ENCODE peak calls at places on chromosomes 1 and 21, in nine cellular contexts. G is mesothelial cell of epicardium, C is ovary, A is RWPE1, M is heart left ventricle, Z is psoas muscle, J is AG09319, H is left ventricle myocardium inferior, F is fibroblast of mammary gland. P is an unnamed sample.

GRCh38 chr1:178086294-178087255 is 7.3 kb upstream of the RASAL2 start:
- DNase-seq in G (no peak), C (no peak), A (no peak), M (no peak), Z (no peak), J (no peak), H (no peak), F (peak), P (no peak)

GRCh38 chr1:67441183-67441582 is 11.0 kb upstream of the SERBP1 start:
- DNase-seq in G (peak), C (peak), A (no peak), M (peak), Z (no peak), J (no peak), H (peak), F (peak), P (no peak)

GRCh38 chr21:44432841-44433790 is 22.2 kb upstream of the LRRC3 start:
- DNase-seq in G (no peak), C (no peak), A (no peak), M (no peak), Z (peak), J (no peak), H (peak), F (no peak), P (no peak)

GRCh38 chr1:102970496-102971078 is 137.7 kb downstream of the COL11A1 start:
- DNase-seq in G (no peak), C (no peak), A (peak), M (no peak), Z (no peak), J (peak), H (no peak), F (peak), P (no peak)

GRCh38 chr1:37434292-37434907 is 40.0 kb upstream of the ZC3H12A start:
- DNase-seq in G (peak), C (no peak), A (peak), M (peak), Z (peak), J (peak), H (peak), F (peak), P (peak)

GRCh38 chr1:209993061-209993830 is 55.2 kb downstream of the SYT14 start:
- DNase-seq in G (no peak), C (no peak), A (no peak), M (no peak), Z (no peak), J (no peak), H (no peak), F (no peak), P (no peak)

GRCh38 chr1:169390303-169390702 is 22.3 kb downstream of the BLZF1 start:
- DNase-seq in G (no peak), C (no peak), A (no peak), M (no peak), Z (no peak), J (no peak), H (no peak), F (no peak), P (no peak)

GRCh38 chr21:41507521-41508414 is at the start of gene TMPRSS2:
- DNase-seq in G (no peak), C (no peak), A (no peak), M (no peak), Z (no peak), J (no peak), H (no peak), F (no peak), P (no peak)

GRCh38 chr21:45551316-45551715 is 9.1 kb upstream of the SLC19A1 start:
- DNase-seq in G (peak), C (no peak), A (peak), M (no peak), Z (peak), J (no peak), H (peak), F (peak), P (no peak)

GRCh38 chr1:206693029-206693428 is 8.3 kb downstream of the MAPKAPK2 start:
- DNase-seq in G (no peak), C (peak), A (no peak), M (peak), Z (peak), J (no peak), H (peak), F (peak), P (no peak)

GRCh38 chr21:29224006-29224405 is 74.7 kb upstream of the BACH1 start:
- DNase-seq in G (no peak), C (no peak), A (no peak), M (no peak), Z (no peak), J (no peak), H (no peak), F (no peak), P (no peak)

DNA sequence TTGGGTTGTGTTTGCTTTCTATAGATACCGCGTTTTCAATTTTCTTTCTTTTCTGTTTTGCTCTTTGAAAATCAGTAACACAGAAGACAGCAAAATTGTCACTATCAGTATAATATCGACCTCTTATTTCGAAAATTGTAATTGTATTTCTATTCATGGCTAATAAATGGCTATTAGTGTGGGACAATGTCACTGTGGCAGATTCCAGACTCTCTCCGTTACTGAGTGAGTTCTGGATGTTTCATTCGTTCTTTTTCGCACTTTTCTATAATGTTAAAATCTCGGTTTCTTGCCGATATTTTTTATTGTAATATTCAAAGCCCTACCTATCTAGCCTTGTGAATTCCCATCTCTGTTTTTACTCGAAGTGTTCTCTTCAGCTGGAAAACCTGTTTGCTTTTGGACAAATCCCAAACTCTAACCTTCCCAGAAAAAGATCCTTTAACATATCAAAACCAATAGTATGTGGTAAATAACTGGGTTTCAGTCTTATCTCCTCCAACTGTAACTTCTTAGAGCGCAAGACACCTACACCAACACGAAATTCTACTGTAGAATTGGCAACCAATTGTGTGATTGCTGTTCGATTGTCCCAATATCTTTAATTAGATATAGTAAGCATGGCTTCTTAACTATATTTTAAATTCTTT is 6.0 kb upstream of the MPZL1 start:
- DNase-seq in G (no peak), C (no peak), A (no peak), M (no peak), Z (no peak), J (no peak), H (no peak), F (no peak), P (no peak)
- TF ChIP-seq CTCF in G (no peak), C (no peak), A (peak), M (peak), Z (no peak), J (no peak), H (peak), F (no peak), P (no peak)

DNA sequence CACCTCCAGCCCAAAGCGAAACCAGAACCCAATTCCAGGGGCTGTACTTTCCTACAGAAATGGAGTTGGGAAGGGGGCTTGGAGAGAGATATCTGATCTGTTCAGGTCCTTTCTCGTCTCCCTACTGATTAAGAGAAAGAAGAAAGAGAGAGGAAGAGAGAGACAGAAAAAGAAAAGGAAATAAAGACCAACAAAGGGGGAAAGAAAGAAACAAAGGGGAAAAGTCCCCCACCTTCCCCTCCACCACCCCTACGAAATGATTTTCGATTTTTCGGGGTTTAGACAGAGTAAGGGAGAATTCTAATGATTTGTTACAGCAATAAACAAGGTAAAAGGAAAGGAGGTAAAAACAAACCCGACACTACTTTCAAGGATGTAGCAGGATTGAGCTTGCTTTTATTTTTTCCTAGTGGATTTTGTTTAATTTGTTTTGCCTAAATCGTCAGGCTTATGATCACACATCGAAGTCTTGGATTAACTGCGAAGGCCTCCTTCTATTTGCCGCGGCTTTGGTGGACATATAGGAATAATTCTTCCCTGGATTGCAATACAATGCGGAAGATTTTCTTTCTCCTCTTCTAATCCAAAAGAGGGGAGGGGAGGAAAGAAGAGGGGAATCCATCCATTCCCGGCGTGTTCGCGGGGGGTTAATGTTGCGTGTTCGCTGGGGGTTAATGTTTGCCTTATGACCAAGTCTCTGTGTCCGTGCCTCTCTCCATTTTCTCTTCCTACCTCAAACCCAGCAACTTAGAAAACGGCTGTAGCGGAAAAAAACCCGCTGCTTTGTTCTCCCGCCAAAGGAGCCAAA is 1.9 kb downstream of the TAL1 start:
- DNase-seq in G (no peak), C (no peak), A (no peak), M (no peak), Z (no peak), J (no peak), H (no peak), F (no peak), P (no peak)
- TF ChIP-seq CTCF in G (no peak), C (no peak), A (no peak), M (no peak), Z (no peak), J (no peak), H (no peak), F (no peak), P (no peak)

GRCh38 chr1:228344631-228345072 is 62.0 kb downstream of the TRIM11 start:
- DNase-seq in G (no peak), C (no peak), A (peak), M (peak), Z (peak), J (no peak), H (peak), F (no peak), P (no peak)
- TF ChIP-seq CTCF in G (no peak), C (no peak), A (no peak), M (no peak), Z (no peak), J (no peak), H (no peak), F (no peak), P (no peak)

DNA sequence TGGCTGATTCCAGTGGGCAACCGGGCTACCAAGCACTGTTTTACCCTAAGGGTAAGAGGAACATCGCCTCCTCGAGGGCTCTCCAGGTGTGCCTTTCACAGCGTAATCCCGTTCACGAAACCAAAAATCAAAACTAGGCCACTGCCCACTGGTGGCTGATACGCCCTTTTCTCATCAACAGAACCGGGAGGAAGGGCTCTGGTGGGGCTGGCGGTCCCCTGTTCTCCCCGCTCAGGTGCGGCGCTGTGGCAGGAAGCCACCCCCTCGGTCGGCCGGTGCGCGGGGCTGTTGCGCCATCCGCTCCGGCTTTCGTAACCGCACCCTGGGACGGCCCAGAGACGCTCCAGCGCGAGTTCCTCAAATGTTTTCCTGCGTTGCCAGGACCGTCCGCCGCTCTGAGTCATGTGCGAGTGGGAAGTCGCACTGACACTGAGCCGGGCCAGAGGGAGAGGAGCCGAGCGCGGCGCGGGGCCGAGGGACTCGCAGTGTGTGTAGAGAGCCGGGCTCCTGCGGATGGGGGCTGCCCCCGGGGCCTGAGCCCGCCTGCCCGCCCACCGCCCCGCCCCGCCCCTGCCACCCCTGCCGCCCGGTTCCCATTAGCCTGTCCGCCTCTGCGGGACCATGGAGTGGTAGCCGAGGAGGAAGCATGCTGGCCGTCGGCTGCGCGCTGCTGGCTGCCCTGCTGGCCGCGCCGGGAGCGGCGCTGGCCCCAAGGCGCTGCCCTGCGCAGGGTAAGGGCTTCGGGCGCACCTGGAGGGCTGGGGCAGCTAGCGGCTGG is at the start of gene IL6R:
- DNase-seq in G (peak), C (peak), A (peak), M (peak), Z (peak), J (peak), H (peak), F (peak), P (no peak)
- TF ChIP-seq CTCF in G (peak), C (peak), A (peak), M (peak), Z (peak), J (peak), H (peak), F (peak), P (peak)

GRCh38 chr1:97870574-97870973 is 50.3 kb downstream of the DPYD start:
- DNase-seq in G (no peak), C (no peak), A (no peak), M (no peak), Z (no peak), J (no peak), H (no peak), F (no peak), P (no peak)
- TF ChIP-seq CTCF in G (no peak), C (no peak), A (no peak), M (no peak), Z (no peak), J (no peak), H (no peak), F (no peak), P (no peak)

DNA sequence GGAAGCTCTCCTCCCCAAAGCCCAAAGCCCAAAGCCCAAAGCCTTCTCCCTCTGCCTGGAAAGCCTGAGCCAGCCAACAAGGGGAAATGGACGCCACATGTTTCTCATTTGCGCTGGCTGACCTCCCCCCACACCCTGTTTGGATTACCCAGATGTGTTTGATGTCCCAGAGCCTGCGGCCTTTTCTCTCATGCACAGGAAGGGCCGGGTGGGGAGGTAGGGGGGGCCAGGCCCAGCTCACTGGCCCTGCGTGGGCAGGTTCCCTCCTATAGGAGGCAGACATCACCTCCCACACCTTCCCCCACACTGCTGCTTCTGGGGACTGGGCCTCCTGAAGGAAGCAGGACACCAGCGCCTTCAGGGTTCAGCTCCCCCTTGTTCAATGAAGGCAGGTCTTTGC is 116.3 kb downstream of the NAV1 start:
- DNase-seq in G (peak), C (no peak), A (no peak), M (peak), Z (no peak), J (peak), H (no peak), F (peak), P (no peak)
- TF ChIP-seq CTCF in G (no peak), C (no peak), A (no peak), M (no peak), Z (no peak), J (peak), H (no peak), F (peak), P (no peak)

P was measured in D721Med.